ENCODE peak calls at places on chromosomes 5 and 9, in five cellular contexts. Z, G, N, X and S are unnamed samples.
A peak's percentile ranks its signal among the peaks of the same experiment; 100 is the strongest.

GRCh38 chr5:72410896-72411295 is 90.7 kb downstream of the PTCD2 start:
- DNase-seq in X (no peak), Z (no peak), G (no peak), N (no peak), S (no peak)

GRCh38 chr9:69822091-69822750 is 1.6 kb downstream of the CFAP95 start:
- DNase-seq in Z (peak; percentile 10), G (no peak), X (no peak), N (no peak), S (no peak)

GRCh38 chr9:69549310-69550202 is 122.6 kb downstream of the APBA1 start:
- DNase-seq in X (peak; percentile 23), G (no peak), N (peak; percentile 25), Z (peak; percentile 49), S (no peak)

GRCh38 chr5:142783601-142784291 is 13.6 kb downstream of the ARHGAP26 start:
- DNase-seq in G (peak; percentile 37), N (peak; percentile 77), Z (no peak), X (no peak), S (peak; percentile 87)

GRCh38 chr9:125240649-125240999 is 519 bp downstream of the HSPA5 start:
- DNase-seq in G (no peak), X (no peak), Z (peak; percentile 52), N (peak; percentile 68), S (peak; percentile 37)

GRCh38 chr5:65481171-65481575 is 547 bp downstream of the ADAMTS6 start:
- DNase-seq in X (no peak), Z (no peak), G (no peak), N (no peak), S (no peak)

GRCh38 chr5:1409386-1410110 is 35.7 kb downstream of the SLC6A3 start:
- DNase-seq in G (no peak), N (no peak), X (no peak), Z (no peak), S (no peak)

GRCh38 chr5:127410906-127411780 is 106.3 kb upstream of the PRRC1 start:
- DNase-seq in G (no peak), X (no peak), N (no peak), Z (no peak), S (no peak)

GRCh38 chr9:93037476-93037971 is 21.0 kb upstream of the SUSD3 start:
- DNase-seq in N (no peak), Z (no peak), X (no peak), G (no peak), S (no peak)

GRCh38 chr9:93035106-93035660 is 23.3 kb upstream of the SUSD3 start:
- DNase-seq in N (no peak), X (no peak), G (no peak), Z (no peak), S (no peak)

GRCh38 chr9:93035821-93036351 is 22.6 kb upstream of the SUSD3 start:
- DNase-seq in X (no peak), Z (no peak), G (no peak), N (no peak), S (no peak)

GRCh38 chr9:93038918-93039317 is 19.6 kb upstream of the SUSD3 start:
- DNase-seq in Z (no peak), G (no peak), N (no peak), X (no peak), S (no peak)

GRCh38 chr9:93036887-93037475 is 21.5 kb upstream of the SUSD3 start:
- DNase-seq in G (no peak), X (no peak), Z (no peak), N (no peak), S (no peak)
- TF ChIP-seq CTCF in G (no peak), X (no peak), Z (no peak), N (no peak), S (no peak)

GRCh38 chr5:96214442-96215197 is 218.4 kb downstream of the PCSK1 start:
- DNase-seq in X (no peak), G (no peak), Z (peak; percentile 46), N (no peak), S (no peak)
- TF ChIP-seq POLR2A in X (no peak), G (no peak), Z (no peak), N (no peak), S (no peak)

DNA sequence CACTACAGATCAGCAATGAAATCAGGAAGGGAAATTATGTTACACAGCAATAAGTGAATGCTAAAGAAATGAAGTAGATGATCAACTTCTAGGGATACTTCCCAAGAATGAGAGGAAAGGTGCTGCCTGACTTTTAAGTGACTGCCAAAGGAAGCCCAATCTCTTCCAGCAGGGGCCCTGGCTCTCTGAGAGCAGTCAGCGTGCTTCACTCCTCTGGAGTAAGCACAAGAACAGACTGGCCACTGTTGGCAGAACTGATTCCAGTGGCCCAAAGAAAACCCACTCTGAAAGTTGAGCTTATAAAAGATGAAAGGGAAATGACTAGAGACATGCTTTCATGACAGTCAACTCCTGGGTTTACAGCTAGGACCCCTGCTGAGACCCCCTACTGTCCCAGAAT is 41.8 kb downstream of the MTMR12 start:
- DNase-seq in Z (no peak), N (no peak), X (no peak), G (no peak), S (no peak)
- H3K4me3 ChIP-seq in Z (no peak overlapping the region), N (no peak overlapping the region), X (no peak overlapping the region), G (no peak overlapping the region), S (no peak overlapping the region)

DNA sequence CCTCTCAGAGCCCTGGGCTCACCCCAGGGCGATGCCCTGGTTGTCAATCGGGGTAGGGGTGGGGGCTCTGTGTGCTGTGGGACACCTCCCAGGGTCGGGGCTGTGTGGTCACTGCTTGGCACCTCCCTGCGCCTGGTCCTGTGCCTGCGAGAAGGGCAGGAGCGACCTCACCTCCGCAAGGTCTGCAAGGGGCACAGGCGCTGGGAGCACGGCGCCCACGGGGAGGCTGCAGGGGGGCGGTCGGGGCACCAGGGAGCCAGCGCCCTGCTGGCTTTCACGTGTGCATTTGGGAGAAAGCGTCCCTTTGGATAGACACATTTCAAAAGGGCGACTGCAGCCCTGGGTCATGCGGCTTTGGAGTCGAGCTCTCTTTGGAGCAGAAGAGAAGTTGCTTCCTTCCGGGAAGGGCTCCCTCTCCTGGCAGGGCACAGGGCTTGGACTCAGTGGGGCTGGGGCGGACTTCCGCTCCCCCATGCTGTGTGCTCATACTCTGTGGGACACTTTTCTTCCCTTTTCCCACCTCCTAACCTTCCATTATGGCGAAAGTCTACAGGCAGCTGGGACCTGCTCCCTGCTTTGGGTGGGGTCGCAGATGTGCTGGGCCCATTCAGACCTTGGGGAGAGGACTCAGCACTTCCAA is 52.8 kb upstream of the SLC28A3 start:
- DNase-seq in G (no peak), X (no peak), N (no peak), Z (no peak), S (peak; percentile 74)
- TF ChIP-seq CTCF in G (no peak), X (no peak), N (no peak), Z (no peak), S (no peak)

GRCh38 chr5:98928802-98929122 is at the start of gene CHD1:
- DNase-seq in N (peak; percentile 97), Z (peak; percentile 97), X (peak; percentile 93), G (peak; percentile 95), S (peak; percentile 93)
- TF ChIP-seq POLR2A in N (peak; percentile 97), Z (peak; percentile 21), X (peak; percentile 95), G (no peak), S (peak; percentile 85)